ENCODE peak calls at places on chromosomes 1 and 21, in eight cellular contexts. E is H7, T is fibroblast of lung, L is neural progenitor cell, B is keratinocyte, J is heart left ventricle, P is lower lobe of right lung, S is SJSA1. F is an unnamed sample.

GRCh38 chr1:23648576-23648975 is 43.0 kb upstream of the RPL11 start:
- DNase-seq in J (no peak), S (no peak), L (no peak), E (no peak), P (no peak), B (no peak), T (no peak), F (no peak)

GRCh38 chr1:52709016-52709415 is 10.9 kb upstream of the COA7 start:
- DNase-seq in J (no peak), T (no peak), P (no peak), L (no peak), B (no peak), E (no peak), S (no peak), F (no peak)

GRCh38 chr21:41627428-41627827 is 119.5 kb upstream of the TMPRSS2 start:
- DNase-seq in B (no peak), L (no peak), E (no peak), S (no peak), P (no peak), T (peak; percentile 13), J (no peak), F (no peak)

GRCh38 chr1:10724052-10724494 is 72.4 kb downstream of the CASZ1 start:
- DNase-seq in J (peak; percentile 79), S (no peak), E (no peak), B (no peak), T (peak; percentile 32), P (peak; percentile 87), L (no peak), F (no peak)

GRCh38 chr1:154479764-154480421 is 22.1 kb upstream of the TDRD10 start:
- DNase-seq in B (no peak), L (peak; percentile 72), P (no peak), T (peak; percentile 90), E (peak; percentile 82), J (peak; percentile 53), S (peak; percentile 68), F (no peak)

GRCh38 chr1:1847061-1847460 is 43.8 kb downstream of the GNB1 start:
- DNase-seq in T (no peak), E (no peak), P (no peak), L (no peak), B (no peak), S (no peak), J (no peak), F (no peak)

GRCh38 chr1:6591222-6591621 is 11.4 kb downstream of the ZBTB48 start:
- DNase-seq in B (no peak), E (no peak), S (no peak), T (no peak), J (no peak), P (peak; percentile 59), L (no peak), F (peak; percentile 86)

GRCh38 chr1:23727362-23727811 is 15.9 kb upstream of the ELOA start:
- DNase-seq in B (no peak), P (peak; percentile 92), L (no peak), J (peak; percentile 77), E (no peak), T (peak; percentile 97), S (no peak), F (peak; percentile 81)

GRCh38 chr1:144551107-144551542 is 41.6 kb upstream of the PPIAL4F start:
- DNase-seq in L (no peak), B (no peak), J (no peak), S (no peak), P (no peak), E (no peak), T (no peak), F (no peak)

GRCh38 chr21:34644815-34645214 is 24.0 kb upstream of the CLIC6 start:
- DNase-seq in J (no peak), B (no peak), T (no peak), E (no peak), S (no peak), P (no peak), L (no peak), F (no peak)

GRCh38 chr1:246302671-246303317 is 204.3 kb downstream of the SMYD3 start:
- DNase-seq in T (no peak), P (no peak), L (peak; percentile 25), B (no peak), J (no peak), S (no peak), E (no peak), F (no peak)

GRCh38 chr1:143497374-143497747 is 474.4 kb downstream of the FAM72C start:
- DNase-seq in P (peak; percentile 20), B (no peak), J (no peak), E (peak; percentile 2), L (peak; percentile 8), S (no peak), T (no peak), F (peak; percentile 64)

GRCh38 chr1:118983558-118984021 is 4.6 kb downstream of the TBX15 start:
- DNase-seq in B (no peak), S (no peak), J (no peak), L (no peak), E (peak; percentile 67), P (no peak), T (no peak), F (no peak)

GRCh38 chr1:70546726-70547125 is 135.7 kb downstream of the CTH start:
- DNase-seq in T (no peak), S (no peak), P (no peak), E (no peak), B (no peak), J (no peak), L (no peak), F (no peak)

GRCh38 chr1:201448981-201449380 is 20.0 kb downstream of the PHLDA3 start:
- DNase-seq in P (no peak), B (no peak), L (no peak), T (no peak), E (peak; percentile 36), J (no peak), S (no peak), F (no peak)

GRCh38 chr1:178060789-178061556 is 32.9 kb upstream of the RASAL2 start:
- DNase-seq in E (peak; percentile 37), B (peak; percentile 9), T (peak; percentile 73), S (peak; percentile 52), P (no peak), L (peak; percentile 47), J (peak; percentile 28), F (no peak)

GRCh38 chr1:61641578-61642336 is 83.2 kb downstream of the TM2D1 start:
- DNase-seq in B (no peak), J (peak; percentile 85), E (peak; percentile 85), P (peak; percentile 83), S (peak; percentile 62), L (peak; percentile 77), T (peak; percentile 67), F (peak; percentile 93)

GRCh38 chr1:224615861-224616760 is at the start of gene CNIH3:
- DNase-seq in L (peak; percentile 91), B (no peak), T (peak; percentile 83), E (peak; percentile 91), S (peak; percentile 77), P (no peak), J (no peak), F (no peak)

GRCh38 chr1:166902279-166902678 is 26.2 kb upstream of the TADA1 start:
- DNase-seq in J (no peak), E (no peak), S (peak; percentile 61), L (no peak), P (no peak), B (peak; percentile 49), T (no peak), F (no peak)

GRCh38 chr1:235882816-235883215 is 16.1 kb upstream of the LYST start:
- DNase-seq in P (no peak), L (no peak), T (peak; percentile 11), B (no peak), S (no peak), E (no peak), J (no peak), F (no peak)

GRCh38 chr1:8090241-8090702 is 64.2 kb upstream of the ERRFI1 start:
- DNase-seq in L (no peak), J (no peak), T (peak; percentile 93), P (no peak), S (peak; percentile 58), B (peak; percentile 52), E (no peak), F (no peak)

GRCh38 chr1:23283660-23284602 is 60.2 kb downstream of the HNRNPR start:
- DNase-seq in P (no peak), B (no peak), L (no peak), T (peak; percentile 33), E (no peak), J (no peak), S (no peak), F (no peak)

GRCh38 chr1:230375795-230376194 is 50.3 kb downstream of the PGBD5 start:
- DNase-seq in T (no peak), S (no peak), L (peak; percentile 19), P (no peak), E (no peak), J (peak; percentile 54), B (no peak), F (no peak)

GRCh38 chr1:7418442-7419080 is 352.5 kb upstream of the VAMP3 start:
- DNase-seq in E (peak; percentile 8), J (no peak), B (no peak), T (no peak), L (no peak), S (peak; percentile 28), P (no peak), F (peak; percentile 24)

GRCh38 chr1:248914982-248915381 is 8.9 kb downstream of the PGBD2 start:
- DNase-seq in T (no peak), L (no peak), E (no peak), S (no peak), B (no peak), P (no peak), J (no peak), F (no peak)
- H3K36me3 ChIP-seq in T (peaks cover 8% of the 10 kb centered on the region), L (peaks cover 8% of the 10 kb centered on the region), E (peaks cover 19% of the 10 kb centered on the region), S (peaks cover 27% of the 10 kb centered on the region), B (peaks cover 24% of the 10 kb centered on the region), P (peaks cover 57% of the 10 kb centered on the region), J (peaks cover 59% of the 10 kb centered on the region), F (peaks cover 16% of the 10 kb centered on the region)

GRCh38 chr1:183125279-183125999 is 60.6 kb upstream of the LAMC2 start:
- DNase-seq in P (no peak), L (no peak), J (no peak), T (no peak), E (no peak), S (no peak), B (no peak), F (no peak)
- H3K36me3 ChIP-seq in P (peaks cover 95% of the 10 kb centered on the region), L (no peaks in the 10 kb centered on the region), J (peaks cover 94% of the 10 kb centered on the region), T (peaks cover 30% of the 10 kb centered on the region), E (peaks cover 29% of the 10 kb centered on the region), S (peaks cover 92% of the 10 kb centered on the region), B (peaks cover 23% of the 10 kb centered on the region), F (peaks cover 16% of the 10 kb centered on the region)

DNA sequence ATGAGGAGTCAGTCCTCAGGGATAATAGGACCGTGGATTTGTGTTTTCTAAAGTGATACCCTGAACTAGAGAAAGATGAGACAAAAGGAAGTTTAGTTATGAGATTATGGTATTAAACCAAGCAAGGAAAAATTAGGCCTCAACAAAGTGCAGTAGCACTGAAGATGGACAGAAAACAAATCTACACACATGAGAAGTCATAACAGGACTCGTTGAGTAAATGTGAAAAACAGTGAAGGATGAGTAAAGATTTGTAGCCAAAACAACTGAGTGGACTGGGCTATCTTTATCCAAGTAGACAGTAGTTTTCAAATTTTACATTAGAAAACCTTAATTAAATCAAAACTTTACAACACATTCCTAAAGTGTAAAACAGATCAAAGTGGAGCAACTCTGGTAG is 15.0 kb downstream of the EPRS1 start:
- DNase-seq in P (no peak), S (no peak), B (no peak), T (no peak), L (no peak), J (no peak), E (no peak), F (no peak)
- H3K36me3 ChIP-seq in P (peaks cover 79% of the 10 kb centered on the region), S (peaks cover 22% of the 10 kb centered on the region), B (peaks cover 4% of the 10 kb centered on the region), T (no peaks in the 10 kb centered on the region), L (peaks cover 12% of the 10 kb centered on the region), J (peaks cover 81% of the 10 kb centered on the region), E (peaks cover 6% of the 10 kb centered on the region), F (peaks cover 1% of the 10 kb centered on the region)

GRCh38 chr1:86731416-86731815 is 27.0 kb downstream of the SH3GLB1 start:
- DNase-seq in P (no peak), L (no peak), T (no peak), B (no peak), E (no peak), S (no peak), J (no peak), F (no peak)

GRCh38 chr1:86733340-86733739 is 29.0 kb downstream of the SH3GLB1 start:
- DNase-seq in J (no peak), T (no peak), P (no peak), E (no peak), S (no peak), L (no peak), B (no peak), F (no peak)
- H3K36me3 ChIP-seq in J (peaks cover 99% of the 10 kb centered on the region), T (peaks cover 8% of the 10 kb centered on the region), P (peaks cover 91% of the 10 kb centered on the region), E (peaks cover 8% of the 10 kb centered on the region), S (peaks cover 75% of the 10 kb centered on the region), L (peaks cover 32% of the 10 kb centered on the region), B (peaks cover 15% of the 10 kb centered on the region), F (peaks cover 4% of the 10 kb centered on the region)

F was measured in aorta.